ENCODE peak calls at places on chromosomes 4 and X, in four cellular contexts. One of them, this sample, is unnamed.

GRCh38 chrX:69510914-69511513 is 6.9 kb downstream of the NALF2 start:
- DNase-seq in natural killer cell: no peak
- DNase-seq in pons: no peak
- DNase-seq in CD4-positive, alpha-beta T cell: no peak
- DNase-seq in this sample: no peak

GRCh38 chrX:45803383-45803921 is 602.8 kb upstream of the DIPK2B start:
- DNase-seq in natural killer cell: no peak
- DNase-seq in CD4-positive, alpha-beta T cell: no peak
- DNase-seq in pons: no peak
- DNase-seq in this sample: no peak

GRCh38 chr4:16969696-16970135 is 71.3 kb upstream of the LDB2 start:
- DNase-seq in pons: no peak
- DNase-seq in natural killer cell: no peak
- DNase-seq in CD4-positive, alpha-beta T cell: no peak
- DNase-seq in this sample: no peak

GRCh38 chr4:170667814-170668213 is 578.1 kb upstream of the AADAT start:
- DNase-seq in natural killer cell: no peak
- DNase-seq in pons: no peak
- DNase-seq in CD4-positive, alpha-beta T cell: no peak
- DNase-seq in this sample: no peak

GRCh38 chr4:159052315-159052714 is 50.6 kb upstream of the RAPGEF2 start:
- DNase-seq in natural killer cell: no peak
- DNase-seq in CD4-positive, alpha-beta T cell: no peak
- DNase-seq in pons: no peak
- DNase-seq in this sample: no peak

GRCh38 chr4:161577604-161578301 is 586.0 kb downstream of the FSTL5 start:
- DNase-seq in pons: no peak
- DNase-seq in natural killer cell: no peak
- DNase-seq in CD4-positive, alpha-beta T cell: no peak
- DNase-seq in this sample: no peak

GRCh38 chr4:140211693-140212092 is 57.7 kb upstream of the MAML3 start:
- DNase-seq in pons: no peak
- DNase-seq in CD4-positive, alpha-beta T cell: no peak
- DNase-seq in natural killer cell: no peak
- DNase-seq in this sample: no peak

GRCh38 chr4:110211007-110211769 is 12.8 kb upstream of the ELOVL6 start:
- DNase-seq in natural killer cell: no peak
- DNase-seq in CD4-positive, alpha-beta T cell: no peak
- DNase-seq in pons: peak; percentile 62
- DNase-seq in this sample: no peak

GRCh38 chr4:2428496-2429213 is 9.9 kb downstream of the CFAP99 start:
- DNase-seq in natural killer cell: no peak
- DNase-seq in pons: no peak
- DNase-seq in CD4-positive, alpha-beta T cell: no peak
- DNase-seq in this sample: no peak

GRCh38 chr4:138114434-138114833 is 127.7 kb downstream of the SLC7A11 start:
- DNase-seq in CD4-positive, alpha-beta T cell: no peak
- DNase-seq in natural killer cell: no peak
- DNase-seq in pons: no peak
- DNase-seq in this sample: no peak

GRCh38 chr4:159006202-159006601 is 96.7 kb upstream of the RAPGEF2 start:
- DNase-seq in CD4-positive, alpha-beta T cell: no peak
- DNase-seq in pons: no peak
- DNase-seq in natural killer cell: no peak
- DNase-seq in this sample: no peak

GRCh38 chr4:10524196-10524833 is 67.1 kb upstream of the ZNF518B start:
- DNase-seq in CD4-positive, alpha-beta T cell: no peak
- DNase-seq in pons: no peak
- DNase-seq in natural killer cell: no peak
- DNase-seq in this sample: no peak

GRCh38 chrX:11364835-11365234 is 71.6 kb downstream of the AMELX start:
- DNase-seq in pons: no peak
- DNase-seq in CD4-positive, alpha-beta T cell: no peak
- DNase-seq in natural killer cell: no peak
- DNase-seq in this sample: no peak

GRCh38 chr4:173121044-173121685 is 47.4 kb upstream of the GALNT7 start:
- DNase-seq in CD4-positive, alpha-beta T cell: no peak
- DNase-seq in pons: no peak
- DNase-seq in natural killer cell: no peak
- DNase-seq in this sample: no peak

GRCh38 chr4:165096776-165097175 is 15.9 kb downstream of the TMEM192 start:
- DNase-seq in natural killer cell: no peak
- DNase-seq in CD4-positive, alpha-beta T cell: no peak
- DNase-seq in pons: peak; percentile 47
- DNase-seq in this sample: no peak

GRCh38 chr4:84480082-84480481 is 19.0 kb downstream of the NKX6-1 start:
- DNase-seq in pons: no peak
- DNase-seq in CD4-positive, alpha-beta T cell: no peak
- DNase-seq in natural killer cell: no peak
- DNase-seq in this sample: no peak

GRCh38 chr4:119477412-119478053 is 151.1 kb downstream of the PDE5A start:
- DNase-seq in CD4-positive, alpha-beta T cell: no peak
- DNase-seq in natural killer cell: no peak
- DNase-seq in pons: no peak
- DNase-seq in this sample: no peak

GRCh38 chr4:66741081-66741480 is 804.2 kb downstream of the CENPC start:
- DNase-seq in natural killer cell: no peak
- DNase-seq in CD4-positive, alpha-beta T cell: no peak
- DNase-seq in pons: no peak
- DNase-seq in this sample: no peak